ENCODE peak calls at places on chromosomes 2 and 18, in nine cellular contexts. U is cardiac fibroblast; L is MV-4-11; Q is hypothalamus; F is astrocyte of the spinal cord; J is neuronal stem cell; G is activated naive CD8-positive, alpha-beta T cell treated with anti-CD3 and anti-CD28 coated beads, Interleukin-2, amount 50 U/mL, for 24 hours; Y is stimulated activated CD4-positive, alpha-beta T cell treated with anti-CD3 and anti-CD28 coated beads, Interleukin-12 subunit alpha, Interleukin-12 subunit beta, amount 100 ng/mL, for 4 hours; M is fibroblast of pulmonary artery. C is an unnamed sample.

GRCh38 chr2:234146087-234146826 is 95.8 kb downstream of the SPP2 start:
- DNase-seq in Q (no peak), U (peak), Y (no peak), G (no peak), M (peak), L (no peak), J (no peak), F (peak), C (peak)

GRCh38 chr2:42722328-42723190 is 41.4 kb downstream of the OXER1 start:
- DNase-seq in Y (no peak), G (peak), Q (no peak), F (peak), J (no peak), U (peak), M (peak), L (peak), C (peak)

GRCh38 chr18:54149078-54149697 is 75.3 kb downstream of the MBD2 start:
- DNase-seq in F (peak), U (peak), L (peak), Y (peak), Q (no peak), M (peak), J (no peak), G (peak), C (peak)

GRCh38 chr18:72468011-72468710 is 76.0 kb downstream of the CBLN2 start:
- DNase-seq in L (no peak), J (no peak), Q (no peak), Y (no peak), G (no peak), F (no peak), M (no peak), U (no peak), C (no peak)

GRCh38 chr2:33214436-33214835 is 262.0 kb upstream of the RASGRP3 start:
- DNase-seq in J (no peak), F (peak), G (peak), Y (no peak), L (no peak), Q (no peak), U (peak), M (peak), C (peak)

GRCh38 chr2:218396688-218397501 is 2.8 kb upstream of the CTDSP1 start:
- DNase-seq in U (peak), J (peak), Q (peak), L (peak), Y (peak), F (peak), G (peak), M (peak), C (peak)

GRCh38 chr18:26480897-26481795 is 67.2 kb downstream of the KCTD1 start:
- DNase-seq in Y (no peak), L (no peak), G (no peak), U (peak), M (peak), J (no peak), F (peak), Q (no peak), C (peak)

GRCh38 chr2:38549851-38550250 is 52.9 kb downstream of the HNRNPLL start:
- DNase-seq in L (no peak), J (no peak), Q (no peak), F (no peak), U (no peak), G (no peak), M (no peak), Y (no peak), C (no peak)

GRCh38 chr2:223993634-223994232 is 36.5 kb downstream of the MRPL44 start:
- DNase-seq in G (peak), F (peak), L (peak), U (peak), Q (no peak), M (peak), Y (peak), J (peak), C (peak)

GRCh38 chr18:31633416-31634330 is 42.0 kb downstream of the TTR start:
- DNase-seq in U (no peak), J (no peak), L (no peak), F (no peak), G (no peak), M (no peak), Y (no peak), Q (no peak), C (no peak)

GRCh38 chr18:78781601-78781960 is 198.0 kb upstream of the SALL3 start:
- DNase-seq in Y (no peak), L (no peak), Q (no peak), M (no peak), F (no peak), U (no peak), G (no peak), J (no peak), C (no peak)

GRCh38 chr2:175187378-175187777 is 5.9 kb upstream of the ATP5MC3 start:
- DNase-seq in U (peak), Y (no peak), F (peak), Q (no peak), M (peak), L (peak), J (no peak), G (no peak), C (peak)

GRCh38 chr2:72106978-72107377 is 40.7 kb downstream of the CYP26B1 start:
- DNase-seq in J (no peak), L (no peak), M (no peak), G (no peak), Q (no peak), F (no peak), Y (no peak), U (no peak), C (no peak)

GRCh38 chr2:74845217-74845751 is 11.4 kb downstream of the HK2 start:
- DNase-seq in L (peak), Q (no peak), G (no peak), U (peak), M (peak), F (peak), Y (peak), J (no peak), C (peak)

GRCh38 chr18:63859781-63860535 is 27.5 kb upstream of the SERPINB2 start:
- DNase-seq in Y (no peak), Q (no peak), U (no peak), F (no peak), M (no peak), G (no peak), L (peak), J (no peak), C (no peak)

GRCh38 chr2:161946489-161947107 is 127.4 kb downstream of the DPP4 start:
- DNase-seq in G (no peak), Y (no peak), F (peak), L (peak), Q (no peak), U (peak), J (peak), M (peak), C (peak)

GRCh38 chr2:10028988-10029874 is 14.1 kb upstream of the KLF11 start:
- DNase-seq in J (no peak), G (peak), M (no peak), L (peak), F (peak), U (no peak), Q (no peak), Y (peak), C (no peak)

C was measured in amniotic epithelial cell.